ENCODE peak calls at places on chromosomes 3 and 15, in five cellular contexts. E is ovary; S is breast epithelium; O is HL-60; K is CD8-positive, alpha-beta T cell. D is an unnamed sample.

GRCh38 chr3:89353465-89353864 is 246.0 kb downstream of the EPHA3 start:
- DNase-seq in K (no peak), S (no peak), E (no peak), O (no peak), D (no peak)

GRCh38 chr3:122469659-122470058 is 45.1 kb downstream of the KPNA1 start:
- DNase-seq in O (no peak), E (no peak), S (no peak), K (no peak), D (no peak)

GRCh38 chr15:29785068-29785467 is 37.2 kb downstream of the TJP1 start:
- DNase-seq in O (no peak), K (no peak), S (no peak), E (no peak), D (no peak)

GRCh38 chr15:63856711-63857458 is 23.1 kb upstream of the HERC1 start:
- DNase-seq in O (no peak), E (no peak), K (no peak), S (no peak), D (no peak)

GRCh38 chr15:99485153-99485947 is 80.4 kb upstream of the MEF2A start:
- DNase-seq in O (peak), E (no peak), S (no peak), K (no peak), D (no peak)

GRCh38 chr3:54983266-54983910 is 55.5 kb upstream of the LRTM1 start:
- DNase-seq in K (no peak), E (no peak), O (no peak), S (no peak), D (no peak)

GRCh38 chr3:188179006-188179966 is 25.3 kb downstream of the LPP start:
- DNase-seq in O (no peak), E (peak), S (no peak), K (no peak), D (no peak)

GRCh38 chr3:9897408-9898372 is 5.0 kb upstream of the IL17RE start:
- DNase-seq in K (no peak), O (no peak), E (no peak), S (peak), D (no peak)

GRCh38 chr3:102129774-102130608 is 280.7 kb downstream of the NFKBIZ start:
- DNase-seq in K (no peak), O (no peak), S (no peak), E (peak), D (peak)

GRCh38 chr3:141410861-141411771 is 42.8 kb downstream of the ZBTB38 start:
- DNase-seq in K (no peak), E (no peak), S (no peak), O (no peak), D (no peak)

GRCh38 chr15:40969363-40969762 is 16.1 kb downstream of the CHAC1 start:
- DNase-seq in S (no peak), O (no peak), E (no peak), K (no peak), D (no peak)

GRCh38 chr3:101687142-101687931 is 819 bp upstream of the RPL24 start:
- DNase-seq in O (peak), S (no peak), E (no peak), K (no peak), D (no peak)

GRCh38 chr3:35675621-35676020 is 36.3 kb downstream of the ARPP21 start:
- DNase-seq in O (no peak), S (no peak), E (no peak), K (no peak), D (no peak)

GRCh38 chr15:26899658-26900057 is 32.8 kb downstream of the GABRA5 start:
- DNase-seq in E (no peak), S (no peak), K (no peak), O (no peak), D (no peak)

GRCh38 chr3:141000027-141000663 is 51.0 kb upstream of the SPSB4 start:
- DNase-seq in E (peak), O (peak), S (no peak), K (no peak), D (peak)

GRCh38 chr3:161100994-161101393 is 4.2 kb downstream of the B3GALNT1 start:
- DNase-seq in E (no peak), O (no peak), K (no peak), S (no peak), D (no peak)

GRCh38 chr15:39130556-39131379 is 450.1 kb upstream of the THBS1 start:
- DNase-seq in K (no peak), E (no peak), S (no peak), O (no peak), D (no peak)

GRCh38 chr15:29511663-29512062 is 242.0 kb upstream of the NSMCE3 start:
- DNase-seq in K (no peak), S (no peak), O (no peak), E (no peak), D (no peak)

GRCh38 chr3:63961891-63962290 is 49.7 kb upstream of the SCAANT1 start:
- DNase-seq in K (no peak), O (peak), E (no peak), S (no peak), D (no peak)

GRCh38 chr3:132626955-132627354 is 29.9 kb downstream of the ACKR4 start:
- DNase-seq in S (no peak), K (no peak), O (no peak), E (no peak), D (no peak)

GRCh38 chr3:133578548-133579191 is 5.2 kb downstream of the CDV3 start:
- DNase-seq in K (no peak), E (no peak), S (no peak), O (peak), D (no peak)

GRCh38 chr3:44208086-44208485 is 33.6 kb upstream of the TOPAZ1 start:
- DNase-seq in E (no peak), O (no peak), S (no peak), K (no peak), D (no peak)

GRCh38 chr3:190718691-190719090 is 143.8 kb downstream of the GMNC start:
- DNase-seq in S (no peak), O (no peak), K (no peak), E (no peak), D (no peak)

GRCh38 chr3:31541102-31541501 is 8.4 kb downstream of the STT3B start:
- DNase-seq in O (peak), K (no peak), S (no peak), E (no peak), D (no peak)

GRCh38 chr15:23648920-23649515 is 1.4 kb upstream of the MAGEL2 start:
- DNase-seq in E (peak), K (no peak), O (peak), S (no peak), D (no peak)

GRCh38 chr3:108227131-108227530 is 4.9 kb upstream of the IFT57 start:
- DNase-seq in E (no peak), O (peak), K (no peak), S (no peak), D (no peak)

GRCh38 chr15:78056714-78057269 is 20.7 kb downstream of the TBC1D2B start:
- DNase-seq in K (no peak), S (no peak), E (no peak), O (peak), D (no peak)

GRCh38 chr15:66931768-66932633 is 133.4 kb upstream of the SMAD3 start:
- DNase-seq in E (no peak), O (no peak), K (no peak), S (peak), D (no peak)

GRCh38 chr3:113241292-113242033 is 30.1 kb downstream of the BOC start:
- DNase-seq in S (no peak), E (peak), O (no peak), K (no peak), D (no peak)

GRCh38 chr3:38544926-38545325 is 48.8 kb downstream of the EXOG start:
- DNase-seq in K (no peak), E (no peak), O (no peak), S (no peak), D (no peak)

GRCh38 chr15:85618956-85619491 is 175.7 kb downstream of the KLHL25 start:
- DNase-seq in K (no peak), O (peak), E (peak), S (no peak), D (peak)

GRCh38 chr15:68843425-68844311 is 23.0 kb upstream of the ANP32A start:
- DNase-seq in S (no peak), O (no peak), E (no peak), K (no peak), D (no peak)

GRCh38 chr15:77097317-77097721 is 26.4 kb upstream of the TSPAN3 start:
- DNase-seq in K (no peak), S (no peak), O (peak), E (no peak), D (no peak)

GRCh38 chr3:159766563-159767185 is 222.0 kb upstream of the IL12A start:
- DNase-seq in S (no peak), K (no peak), E (no peak), O (no peak), D (no peak)

GRCh38 chr15:31128477-31128876 is 27.0 kb upstream of the TRPM1 start:
- DNase-seq in K (no peak), S (no peak), E (no peak), O (no peak), D (no peak)

GRCh38 chr3:177824841-177825240 is 627.6 kb upstream of the TBL1XR1 start:
- DNase-seq in O (no peak), K (no peak), S (no peak), E (no peak), D (no peak)
- H3K27ac ChIP-seq in O (no peak), K (no peak), S (peak), E (no peak), D (no peak)

GRCh38 chr3:45940004-45940780 is 3.1 kb upstream of the CXCR6 start:
- DNase-seq in O (no peak), S (no peak), K (no peak), E (no peak), D (no peak)
- H3K27ac ChIP-seq in O (no peak), S (no peak), K (no peak), E (no peak), D (no peak)

GRCh38 chr3:47688488-47688887 is 93.2 kb downstream of the SMARCC1 start:
- DNase-seq in O (no peak), K (no peak), S (no peak), E (no peak), D (no peak)

GRCh38 chr3:47681016-47681415 is 100.7 kb downstream of the SMARCC1 start:
- DNase-seq in E (no peak), O (no peak), S (no peak), K (no peak), D (no peak)

DNA sequence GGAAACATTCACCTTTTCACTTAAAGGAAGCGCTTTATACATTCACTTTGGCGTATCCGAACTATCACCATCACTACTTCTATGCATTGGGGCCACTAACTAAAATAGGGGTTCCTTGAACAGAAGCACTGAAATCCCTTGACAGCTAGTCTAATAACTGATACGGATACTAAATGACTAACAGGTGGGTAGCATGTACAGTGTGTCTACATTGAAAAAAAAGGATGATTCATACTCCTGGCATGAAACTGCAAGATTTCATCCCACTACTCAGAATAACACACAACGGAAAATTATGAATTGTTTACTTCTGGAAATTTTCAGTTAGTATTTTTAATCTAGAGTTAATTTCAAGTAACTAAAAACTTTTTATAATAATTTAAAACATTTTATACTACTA is 96.7 kb downstream of the SMARCC1 start:
- DNase-seq in S (no peak), K (no peak), E (no peak), O (no peak), D (no peak)
- H3K27ac ChIP-seq in S (no peak), K (no peak), E (no peak), O (no peak), D (no peak)

DNA sequence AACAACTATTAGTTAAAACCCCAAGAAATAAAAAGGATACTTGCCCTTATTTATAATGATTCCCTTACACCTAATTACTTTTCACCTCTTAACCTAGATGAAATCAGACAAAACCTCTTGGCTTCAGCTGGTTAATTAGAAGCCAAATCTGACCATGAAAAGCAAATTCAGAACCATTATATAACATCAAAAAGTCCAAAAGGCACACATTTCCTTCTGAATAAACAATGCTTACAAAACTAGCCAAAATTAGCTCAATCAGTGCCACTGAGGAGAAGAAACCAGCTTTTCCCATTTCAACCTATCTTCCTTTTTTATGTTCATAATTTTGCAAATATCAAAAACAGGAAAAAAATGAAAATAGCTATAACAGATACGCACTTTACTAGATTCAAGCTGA is 3.2 kb downstream of the EHHADH start:
- DNase-seq in O (no peak), E (no peak), S (no peak), K (no peak), D (no peak)
- H3K27ac ChIP-seq in O (no peak), E (no peak), S (no peak), K (no peak), D (no peak)

DNA sequence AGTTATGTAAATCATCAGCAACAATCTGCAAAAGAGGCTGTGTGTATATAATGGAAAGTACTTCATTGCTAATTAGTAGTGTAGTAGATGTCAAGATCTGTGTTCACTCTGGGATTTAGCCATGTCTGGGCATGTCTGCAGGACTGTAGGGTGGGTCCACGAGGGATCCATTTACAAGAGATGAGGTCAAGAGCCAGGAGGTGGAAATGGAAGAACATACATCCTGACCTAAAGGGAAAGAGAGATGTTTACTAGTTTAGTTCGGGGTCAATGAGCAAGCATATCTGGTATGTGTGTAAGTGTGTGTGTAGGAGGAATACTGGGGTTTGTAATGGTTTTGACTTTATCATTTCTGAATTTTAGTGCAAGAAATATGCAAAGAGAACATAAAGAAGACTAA is 171.5 kb upstream of the NANOGP8 start:
- DNase-seq in E (no peak), K (no peak), S (no peak), O (no peak), D (no peak)
- H3K27ac ChIP-seq in E (no peak), K (no peak), S (no peak), O (no peak), D (no peak)

GRCh38 chr3:179073816-179074215 is 2.2 kb upstream of the ZMAT3 start:
- DNase-seq in O (no peak), E (no peak), K (no peak), S (no peak), D (no peak)
- H3K27ac ChIP-seq in O (no peak), E (no peak), K (no peak), S (no peak), D (no peak)

D was measured in caudate nucleus.